ENCODE peak calls at places on chromosomes 4 and X, in seven cellular contexts. One of them, this sample, is unnamed. For H3K4me1, the result is how much of the 10 kb centered on the place peaks cover.

GRCh38 chr4:8763966-8764901 is 107.4 kb downstream of the HMX1 start:
- DNase-seq in cardiac muscle cell: no peak
- DNase-seq in SK-N-SH: no peak
- DNase-seq in PC-9: no peak
- DNase-seq in colonic mucosa: no peak
- DNase-seq in heart left ventricle: no peak
- DNase-seq in GM23338: no peak
- DNase-seq in this sample: no peak

GRCh38 chr4:113384600-113384999 is 335.1 kb downstream of the ANK2 start:
- DNase-seq in cardiac muscle cell: peak
- DNase-seq in SK-N-SH: no peak
- DNase-seq in PC-9: no peak
- DNase-seq in colonic mucosa: no peak
- DNase-seq in heart left ventricle: no peak
- DNase-seq in GM23338: no peak
- DNase-seq in this sample: no peak

GRCh38 chr4:508675-509373 is 9.8 kb downstream of the PIGG start:
- DNase-seq in cardiac muscle cell: no peak
- DNase-seq in SK-N-SH: no peak
- DNase-seq in PC-9: no peak
- DNase-seq in colonic mucosa: no peak
- DNase-seq in heart left ventricle: no peak
- DNase-seq in GM23338: no peak
- DNase-seq in this sample: no peak

GRCh38 chrX:17266171-17266570 is 108.8 kb upstream of the NHS start:
- DNase-seq in cardiac muscle cell: peak
- DNase-seq in SK-N-SH: no peak
- DNase-seq in PC-9: no peak
- DNase-seq in colonic mucosa: no peak
- DNase-seq in heart left ventricle: no peak
- DNase-seq in GM23338: no peak
- DNase-seq in this sample: no peak

GRCh38 chr4:36348403-36348938 is 67.1 kb downstream of the DTHD1 start:
- DNase-seq in cardiac muscle cell: no peak
- DNase-seq in SK-N-SH: no peak
- DNase-seq in PC-9: no peak
- DNase-seq in colonic mucosa: no peak
- DNase-seq in heart left ventricle: no peak
- DNase-seq in GM23338: no peak
- DNase-seq in this sample: no peak

GRCh38 chrX:48683411-48683982 is at the start of gene WAS:
- DNase-seq in cardiac muscle cell: no peak
- DNase-seq in SK-N-SH: no peak
- DNase-seq in PC-9: no peak
- DNase-seq in colonic mucosa: no peak
- DNase-seq in heart left ventricle: no peak
- DNase-seq in GM23338: no peak
- DNase-seq in this sample: no peak

GRCh38 chr4:180521181-180521580 is 1722.0 kb upstream of the TENM3 start:
- DNase-seq in cardiac muscle cell: no peak
- DNase-seq in SK-N-SH: no peak
- DNase-seq in PC-9: no peak
- DNase-seq in colonic mucosa: no peak
- DNase-seq in heart left ventricle: no peak
- DNase-seq in GM23338: no peak
- DNase-seq in this sample: no peak

GRCh38 chrX:41118156-41118555 is 32.9 kb downstream of the USP9X start:
- DNase-seq in cardiac muscle cell: no peak
- DNase-seq in SK-N-SH: no peak
- DNase-seq in PC-9: no peak
- DNase-seq in colonic mucosa: no peak
- DNase-seq in heart left ventricle: no peak
- DNase-seq in GM23338: no peak
- DNase-seq in this sample: no peak

GRCh38 chr4:38948551-38948950 is 80.9 kb downstream of the FAM114A1 start:
- DNase-seq in cardiac muscle cell: peak
- DNase-seq in SK-N-SH: no peak
- DNase-seq in PC-9: peak
- DNase-seq in colonic mucosa: no peak
- DNase-seq in heart left ventricle: no peak
- DNase-seq in GM23338: no peak
- DNase-seq in this sample: no peak

GRCh38 chrX:153400146-153401132 is 711 bp downstream of the PNMA6E start:
- DNase-seq in cardiac muscle cell: peak
- DNase-seq in SK-N-SH: peak
- DNase-seq in PC-9: no peak
- DNase-seq in colonic mucosa: no peak
- DNase-seq in heart left ventricle: no peak
- DNase-seq in GM23338: peak
- DNase-seq in this sample: no peak

GRCh38 chr4:1591107-1591506 is 93.0 kb downstream of the FAM53A start:
- DNase-seq in cardiac muscle cell: no peak
- DNase-seq in SK-N-SH: no peak
- DNase-seq in PC-9: no peak
- DNase-seq in colonic mucosa: no peak
- DNase-seq in heart left ventricle: no peak
- DNase-seq in GM23338: no peak
- DNase-seq in this sample: no peak

GRCh38 chr4:90357117-90357710 is 230.0 kb downstream of the CCSER1 start:
- DNase-seq in cardiac muscle cell: peak
- DNase-seq in SK-N-SH: peak
- DNase-seq in PC-9: peak
- DNase-seq in colonic mucosa: no peak
- DNase-seq in heart left ventricle: no peak
- DNase-seq in GM23338: peak
- DNase-seq in this sample: no peak

GRCh38 chr4:3123201-3123671 is 48.8 kb downstream of the HTT start:
- DNase-seq in cardiac muscle cell: peak
- DNase-seq in SK-N-SH: no peak
- DNase-seq in PC-9: peak
- DNase-seq in colonic mucosa: no peak
- DNase-seq in heart left ventricle: no peak
- DNase-seq in GM23338: no peak
- DNase-seq in this sample: no peak

GRCh38 chr4:71231753-71232420 is 106.9 kb upstream of the SLC4A4 start:
- DNase-seq in cardiac muscle cell: no peak
- DNase-seq in SK-N-SH: no peak
- DNase-seq in PC-9: no peak
- DNase-seq in colonic mucosa: no peak
- DNase-seq in heart left ventricle: no peak
- DNase-seq in GM23338: peak
- DNase-seq in this sample: no peak

GRCh38 chr4:77110707-77111106 is 34.9 kb upstream of the CCNI start:
- DNase-seq in cardiac muscle cell: no peak
- DNase-seq in SK-N-SH: no peak
- DNase-seq in PC-9: no peak
- DNase-seq in colonic mucosa: no peak
- DNase-seq in heart left ventricle: no peak
- DNase-seq in GM23338: no peak
- DNase-seq in this sample: no peak

GRCh38 chr4:68390205-68390604 is 40.3 kb upstream of the YTHDC1 start:
- DNase-seq in cardiac muscle cell: no peak
- DNase-seq in SK-N-SH: no peak
- DNase-seq in PC-9: no peak
- DNase-seq in colonic mucosa: no peak
- DNase-seq in heart left ventricle: no peak
- DNase-seq in GM23338: no peak
- DNase-seq in this sample: no peak

GRCh38 chr4:110962616-110963015 is 339.7 kb upstream of the PITX2 start:
- DNase-seq in cardiac muscle cell: no peak
- DNase-seq in SK-N-SH: no peak
- DNase-seq in PC-9: no peak
- DNase-seq in colonic mucosa: no peak
- DNase-seq in heart left ventricle: no peak
- DNase-seq in GM23338: no peak
- DNase-seq in this sample: no peak

GRCh38 chrX:115650916-115651315 is 89.9 kb downstream of the PLS3 start:
- DNase-seq in cardiac muscle cell: peak
- DNase-seq in SK-N-SH: peak
- DNase-seq in PC-9: peak
- DNase-seq in colonic mucosa: peak
- DNase-seq in heart left ventricle: no peak
- DNase-seq in GM23338: peak
- DNase-seq in this sample: peak

GRCh38 chrX:155747520-155747919 is 133.6 kb upstream of the VAMP7 start:
- DNase-seq in cardiac muscle cell: peak
- DNase-seq in SK-N-SH: no peak
- DNase-seq in PC-9: peak
- DNase-seq in colonic mucosa: peak
- DNase-seq in heart left ventricle: peak
- DNase-seq in GM23338: no peak
- DNase-seq in this sample: peak

GRCh38 chrX:107628662-107629532 is 587 bp downstream of the PRPS1 start:
- DNase-seq in cardiac muscle cell: peak
- DNase-seq in SK-N-SH: peak
- DNase-seq in PC-9: peak
- DNase-seq in colonic mucosa: peak
- DNase-seq in heart left ventricle: peak
- DNase-seq in GM23338: peak
- DNase-seq in this sample: peak

GRCh38 chr4:173046818-173047217 is 121.8 kb upstream of the GALNT7 start:
- DNase-seq in cardiac muscle cell: no peak
- DNase-seq in SK-N-SH: no peak
- DNase-seq in PC-9: no peak
- DNase-seq in colonic mucosa: no peak
- DNase-seq in heart left ventricle: no peak
- DNase-seq in GM23338: no peak
- DNase-seq in this sample: no peak

GRCh38 chr4:2923141-2923551 is 40.1 kb downstream of the NOP14 start:
- DNase-seq in cardiac muscle cell: peak
- DNase-seq in SK-N-SH: no peak
- DNase-seq in PC-9: no peak
- DNase-seq in colonic mucosa: no peak
- DNase-seq in heart left ventricle: no peak
- DNase-seq in GM23338: no peak
- DNase-seq in this sample: no peak

GRCh38 chrX:71515039-71515398 is 17.9 kb upstream of the OGT start:
- DNase-seq in cardiac muscle cell: peak
- DNase-seq in SK-N-SH: no peak
- DNase-seq in PC-9: no peak
- DNase-seq in colonic mucosa: no peak
- DNase-seq in heart left ventricle: peak
- DNase-seq in GM23338: no peak
- DNase-seq in this sample: no peak

GRCh38 chr4:30938956-30939528 is 218.9 kb downstream of the PCDH7 start:
- DNase-seq in cardiac muscle cell: peak
- DNase-seq in SK-N-SH: no peak
- DNase-seq in PC-9: no peak
- DNase-seq in colonic mucosa: peak
- DNase-seq in heart left ventricle: no peak
- DNase-seq in GM23338: no peak
- DNase-seq in this sample: no peak

GRCh38 chr4:141120036-141120593 is 13.2 kb downstream of the RNF150 start:
- DNase-seq in cardiac muscle cell: no peak
- DNase-seq in SK-N-SH: no peak
- DNase-seq in PC-9: no peak
- DNase-seq in colonic mucosa: no peak
- DNase-seq in heart left ventricle: no peak
- DNase-seq in GM23338: no peak
- DNase-seq in this sample: no peak

GRCh38 chrX:20740443-20740842 is 473.7 kb upstream of the RPS6KA3 start:
- DNase-seq in cardiac muscle cell: no peak
- DNase-seq in SK-N-SH: no peak
- DNase-seq in PC-9: no peak
- DNase-seq in colonic mucosa: no peak
- DNase-seq in heart left ventricle: no peak
- DNase-seq in GM23338: peak
- DNase-seq in this sample: no peak

GRCh38 chrX:24080670-24081069 is 25.9 kb downstream of the EIF2S3 start:
- DNase-seq in cardiac muscle cell: no peak
- DNase-seq in SK-N-SH: no peak
- DNase-seq in PC-9: no peak
- DNase-seq in colonic mucosa: no peak
- DNase-seq in heart left ventricle: no peak
- DNase-seq in GM23338: no peak
- DNase-seq in this sample: no peak

GRCh38 chr4:137526681-137527080 is 5.6 kb downstream of the PCDH18 start:
- DNase-seq in cardiac muscle cell: no peak
- DNase-seq in SK-N-SH: no peak
- DNase-seq in PC-9: no peak
- DNase-seq in colonic mucosa: no peak
- DNase-seq in heart left ventricle: no peak
- DNase-seq in GM23338: no peak
- DNase-seq in this sample: no peak

GRCh38 chrX:22320236-22320635 is 47.5 kb downstream of the CBLL2 start:
- DNase-seq in cardiac muscle cell: no peak
- DNase-seq in SK-N-SH: no peak
- DNase-seq in PC-9: no peak
- DNase-seq in colonic mucosa: no peak
- DNase-seq in heart left ventricle: no peak
- DNase-seq in GM23338: no peak
- DNase-seq in this sample: no peak

GRCh38 chr4:184409502-184409901 is 64.8 kb downstream of the IRF2 start:
- DNase-seq in cardiac muscle cell: no peak
- DNase-seq in SK-N-SH: no peak
- DNase-seq in PC-9: no peak
- DNase-seq in colonic mucosa: no peak
- DNase-seq in heart left ventricle: no peak
- DNase-seq in GM23338: no peak
- DNase-seq in this sample: no peak
- H3K4me3 ChIP-seq in cardiac muscle cell: no peak
- H3K4me3 ChIP-seq in SK-N-SH: no peak
- H3K4me3 ChIP-seq in PC-9: no peak
- H3K4me3 ChIP-seq in colonic mucosa: no peak
- H3K4me3 ChIP-seq in heart left ventricle: no peak
- H3K4me3 ChIP-seq in GM23338: no peak
- H3K4me3 ChIP-seq in this sample: no peak

GRCh38 chr4:52015366-52015765 is 4.8 kb downstream of the LRRC66 start:
- DNase-seq in cardiac muscle cell: peak
- DNase-seq in SK-N-SH: no peak
- DNase-seq in PC-9: no peak
- DNase-seq in colonic mucosa: no peak
- DNase-seq in heart left ventricle: no peak
- DNase-seq in GM23338: peak
- DNase-seq in this sample: no peak
- TF ChIP-seq CTCF in cardiac muscle cell: peak
- TF ChIP-seq CTCF in SK-N-SH: peak
- TF ChIP-seq CTCF in PC-9: no peak
- TF ChIP-seq CTCF in colonic mucosa: no peak
- TF ChIP-seq CTCF in heart left ventricle: peak
- TF ChIP-seq CTCF in GM23338: peak
- TF ChIP-seq CTCF in this sample: no peak

DNA sequence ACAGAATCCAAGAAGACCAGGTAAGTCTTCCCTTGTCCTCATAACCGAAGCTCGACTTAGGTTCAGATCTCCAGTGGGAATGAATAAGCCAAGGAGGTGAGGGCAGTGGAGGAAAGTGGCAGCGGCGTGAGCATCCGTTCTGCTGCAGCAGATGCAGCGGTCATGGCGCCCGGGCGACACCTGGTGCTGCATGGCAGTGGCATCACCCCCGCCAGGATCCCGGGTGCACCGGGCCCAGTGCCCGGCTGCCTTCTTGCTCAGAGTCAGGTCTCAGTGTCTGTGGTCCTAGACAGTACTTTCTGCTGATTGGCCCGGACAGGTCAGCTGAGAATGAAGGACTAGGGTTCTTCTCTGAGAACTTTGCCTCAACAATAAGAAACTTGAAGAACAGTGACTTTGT is 83.4 kb upstream of the SORBS2 start:
- DNase-seq in cardiac muscle cell: no peak
- DNase-seq in SK-N-SH: no peak
- DNase-seq in PC-9: no peak
- DNase-seq in colonic mucosa: no peak
- DNase-seq in heart left ventricle: no peak
- DNase-seq in GM23338: no peak
- DNase-seq in this sample: no peak
- H3K4me1 ChIP-seq in cardiac muscle cell: under half
- H3K4me1 ChIP-seq in SK-N-SH: under half
- H3K4me1 ChIP-seq in PC-9: under half
- H3K4me1 ChIP-seq in colonic mucosa: under half
- H3K4me1 ChIP-seq in heart left ventricle: under half
- H3K4me1 ChIP-seq in GM23338: under half
- H3K4me1 ChIP-seq in this sample: under half

GRCh38 chrX:69538321-69538876 is 34.3 kb downstream of the NALF2 start:
- DNase-seq in cardiac muscle cell: peak
- DNase-seq in SK-N-SH: peak
- DNase-seq in PC-9: no peak
- DNase-seq in colonic mucosa: peak
- DNase-seq in heart left ventricle: peak
- DNase-seq in GM23338: peak
- DNase-seq in this sample: peak
- H3K4me3 ChIP-seq in cardiac muscle cell: peak
- H3K4me3 ChIP-seq in SK-N-SH: no peak
- H3K4me3 ChIP-seq in PC-9: no peak
- H3K4me3 ChIP-seq in colonic mucosa: peak
- H3K4me3 ChIP-seq in heart left ventricle: peak
- H3K4me3 ChIP-seq in GM23338: peak
- H3K4me3 ChIP-seq in this sample: no peak

This sample was measured in lung.